ENCODE peak calls at places on chromosomes 1 and 21, in ten cellular contexts. One of them, this sample, is unnamed.

GRCh38 chr1:225653463-225654276 is 747 bp upstream of the ENAH start:
- DNase-seq in HEK293T: peak; percentile 75
- DNase-seq in cardiac muscle cell: peak; percentile 79
- DNase-seq in GM12865: no peak
- DNase-seq in cardiac fibroblast: peak; percentile 80
- DNase-seq in NCI-H774: peak; percentile 70
- DNase-seq in skeletal muscle cell: peak; percentile 33
- DNase-seq in stimulated activated CD4-positive, alpha-beta T cell treated with anti-CD3 and anti-CD28 coated beads, Interleukin-2, amount 100 ng/mL, for 48 hours: no peak
- DNase-seq in activated naive CD4-positive, alpha-beta T cell: no peak
- DNase-seq in nephron progenitor cell: peak; percentile 63
- DNase-seq in this sample: no peak

GRCh38 chr1:228084325-228084724 is 1.8 kb downstream of the ARF1 start:
- DNase-seq in stimulated activated CD4-positive, alpha-beta T cell treated with anti-CD3 and anti-CD28 coated beads, Interleukin-2, amount 100 ng/mL, for 48 hours: no peak
- DNase-seq in cardiac muscle cell: peak; percentile 77
- DNase-seq in HEK293T: no peak
- DNase-seq in activated naive CD4-positive, alpha-beta T cell: no peak
- DNase-seq in GM12865: peak; percentile 66
- DNase-seq in cardiac fibroblast: peak; percentile 91
- DNase-seq in nephron progenitor cell: no peak
- DNase-seq in skeletal muscle cell: peak; percentile 77
- DNase-seq in NCI-H774: no peak
- DNase-seq in this sample: no peak

GRCh38 chr1:180577361-180577760 is 18.6 kb downstream of the OVAAL start:
- DNase-seq in stimulated activated CD4-positive, alpha-beta T cell treated with anti-CD3 and anti-CD28 coated beads, Interleukin-2, amount 100 ng/mL, for 48 hours: no peak
- DNase-seq in cardiac fibroblast: peak; percentile 60
- DNase-seq in GM12865: no peak
- DNase-seq in activated naive CD4-positive, alpha-beta T cell: no peak
- DNase-seq in HEK293T: no peak
- DNase-seq in skeletal muscle cell: no peak
- DNase-seq in nephron progenitor cell: no peak
- DNase-seq in NCI-H774: no peak
- DNase-seq in cardiac muscle cell: peak; percentile 41
- DNase-seq in this sample: no peak

GRCh38 chr21:36962098-36962780 is 4.2 kb downstream of the HLCS start:
- DNase-seq in GM12865: no peak
- DNase-seq in cardiac fibroblast: no peak
- DNase-seq in HEK293T: no peak
- DNase-seq in activated naive CD4-positive, alpha-beta T cell: no peak
- DNase-seq in NCI-H774: no peak
- DNase-seq in skeletal muscle cell: no peak
- DNase-seq in stimulated activated CD4-positive, alpha-beta T cell treated with anti-CD3 and anti-CD28 coated beads, Interleukin-2, amount 100 ng/mL, for 48 hours: no peak
- DNase-seq in nephron progenitor cell: no peak
- DNase-seq in cardiac muscle cell: no peak
- DNase-seq in this sample: no peak

GRCh38 chr1:169495050-169495740 is 9.5 kb upstream of the SLC19A2 start:
- DNase-seq in stimulated activated CD4-positive, alpha-beta T cell treated with anti-CD3 and anti-CD28 coated beads, Interleukin-2, amount 100 ng/mL, for 48 hours: no peak
- DNase-seq in cardiac muscle cell: no peak
- DNase-seq in activated naive CD4-positive, alpha-beta T cell: no peak
- DNase-seq in NCI-H774: no peak
- DNase-seq in skeletal muscle cell: no peak
- DNase-seq in HEK293T: no peak
- DNase-seq in nephron progenitor cell: no peak
- DNase-seq in GM12865: no peak
- DNase-seq in cardiac fibroblast: peak; percentile 41
- DNase-seq in this sample: no peak

GRCh38 chr1:236608930-236609726 is 4.8 kb upstream of the HEATR1 start:
- DNase-seq in HEK293T: peak; percentile 70
- DNase-seq in nephron progenitor cell: peak; percentile 73
- DNase-seq in cardiac muscle cell: peak; percentile 86
- DNase-seq in stimulated activated CD4-positive, alpha-beta T cell treated with anti-CD3 and anti-CD28 coated beads, Interleukin-2, amount 100 ng/mL, for 48 hours: no peak
- DNase-seq in cardiac fibroblast: peak; percentile 71
- DNase-seq in skeletal muscle cell: peak; percentile 3
- DNase-seq in NCI-H774: peak; percentile 28
- DNase-seq in activated naive CD4-positive, alpha-beta T cell: no peak
- DNase-seq in GM12865: peak; percentile 34
- DNase-seq in this sample: peak; percentile 81

GRCh38 chr1:39154553-39155361 is 49.7 kb upstream of the MACF1 start:
- DNase-seq in skeletal muscle cell: no peak
- DNase-seq in cardiac muscle cell: peak; percentile 92
- DNase-seq in NCI-H774: no peak
- DNase-seq in cardiac fibroblast: peak; percentile 94
- DNase-seq in HEK293T: no peak
- DNase-seq in activated naive CD4-positive, alpha-beta T cell: no peak
- DNase-seq in nephron progenitor cell: no peak
- DNase-seq in stimulated activated CD4-positive, alpha-beta T cell treated with anti-CD3 and anti-CD28 coated beads, Interleukin-2, amount 100 ng/mL, for 48 hours: no peak
- DNase-seq in GM12865: no peak
- DNase-seq in this sample: no peak

GRCh38 chr1:205451759-205452164 is 4.1 kb downstream of the BLACAT1 start:
- DNase-seq in NCI-H774: no peak
- DNase-seq in stimulated activated CD4-positive, alpha-beta T cell treated with anti-CD3 and anti-CD28 coated beads, Interleukin-2, amount 100 ng/mL, for 48 hours: no peak
- DNase-seq in HEK293T: no peak
- DNase-seq in cardiac muscle cell: no peak
- DNase-seq in nephron progenitor cell: peak; percentile 36
- DNase-seq in GM12865: no peak
- DNase-seq in cardiac fibroblast: no peak
- DNase-seq in skeletal muscle cell: no peak
- DNase-seq in activated naive CD4-positive, alpha-beta T cell: no peak
- DNase-seq in this sample: peak; percentile 67

GRCh38 chr1:150549496-150550221 is 451 bp downstream of the ADAMTSL4 start:
- DNase-seq in GM12865: no peak
- DNase-seq in HEK293T: no peak
- DNase-seq in skeletal muscle cell: no peak
- DNase-seq in cardiac muscle cell: no peak
- DNase-seq in NCI-H774: no peak
- DNase-seq in stimulated activated CD4-positive, alpha-beta T cell treated with anti-CD3 and anti-CD28 coated beads, Interleukin-2, amount 100 ng/mL, for 48 hours: no peak
- DNase-seq in nephron progenitor cell: peak; percentile 73
- DNase-seq in cardiac fibroblast: no peak
- DNase-seq in activated naive CD4-positive, alpha-beta T cell: no peak
- DNase-seq in this sample: no peak

GRCh38 chr1:84374991-84375838 is 23.1 kb upstream of the DNASE2B start:
- DNase-seq in HEK293T: no peak
- DNase-seq in nephron progenitor cell: no peak
- DNase-seq in cardiac fibroblast: peak; percentile 25
- DNase-seq in stimulated activated CD4-positive, alpha-beta T cell treated with anti-CD3 and anti-CD28 coated beads, Interleukin-2, amount 100 ng/mL, for 48 hours: no peak
- DNase-seq in skeletal muscle cell: no peak
- DNase-seq in activated naive CD4-positive, alpha-beta T cell: no peak
- DNase-seq in cardiac muscle cell: peak; percentile 41
- DNase-seq in GM12865: no peak
- DNase-seq in NCI-H774: no peak
- DNase-seq in this sample: no peak

GRCh38 chr1:74513901-74514300 is 1.5 kb upstream of the LRRC53 start:
- DNase-seq in cardiac muscle cell: no peak
- DNase-seq in cardiac fibroblast: no peak
- DNase-seq in NCI-H774: no peak
- DNase-seq in nephron progenitor cell: no peak
- DNase-seq in HEK293T: no peak
- DNase-seq in activated naive CD4-positive, alpha-beta T cell: no peak
- DNase-seq in skeletal muscle cell: no peak
- DNase-seq in GM12865: no peak
- DNase-seq in stimulated activated CD4-positive, alpha-beta T cell treated with anti-CD3 and anti-CD28 coated beads, Interleukin-2, amount 100 ng/mL, for 48 hours: no peak
- DNase-seq in this sample: no peak

GRCh38 chr1:177927021-177927596 is 42.7 kb downstream of the SEC16B start:
- DNase-seq in skeletal muscle cell: peak; percentile 82
- DNase-seq in nephron progenitor cell: no peak
- DNase-seq in GM12865: no peak
- DNase-seq in cardiac fibroblast: peak; percentile 89
- DNase-seq in stimulated activated CD4-positive, alpha-beta T cell treated with anti-CD3 and anti-CD28 coated beads, Interleukin-2, amount 100 ng/mL, for 48 hours: no peak
- DNase-seq in cardiac muscle cell: peak; percentile 69
- DNase-seq in activated naive CD4-positive, alpha-beta T cell: no peak
- DNase-seq in NCI-H774: no peak
- DNase-seq in HEK293T: no peak
- DNase-seq in this sample: no peak

GRCh38 chr1:20290624-20291597 is at the start of gene VWA5B1:
- DNase-seq in NCI-H774: peak; percentile 8
- DNase-seq in HEK293T: peak; percentile 45
- DNase-seq in skeletal muscle cell: no peak
- DNase-seq in cardiac fibroblast: no peak
- DNase-seq in GM12865: no peak
- DNase-seq in activated naive CD4-positive, alpha-beta T cell: no peak
- DNase-seq in nephron progenitor cell: peak; percentile 68
- DNase-seq in stimulated activated CD4-positive, alpha-beta T cell treated with anti-CD3 and anti-CD28 coated beads, Interleukin-2, amount 100 ng/mL, for 48 hours: no peak
- DNase-seq in cardiac muscle cell: peak; percentile 57
- DNase-seq in this sample: peak; percentile 75

GRCh38 chr1:36990928-36991327 is 43.4 kb downstream of the GRIK3 start:
- DNase-seq in stimulated activated CD4-positive, alpha-beta T cell treated with anti-CD3 and anti-CD28 coated beads, Interleukin-2, amount 100 ng/mL, for 48 hours: no peak
- DNase-seq in nephron progenitor cell: no peak
- DNase-seq in GM12865: no peak
- DNase-seq in activated naive CD4-positive, alpha-beta T cell: no peak
- DNase-seq in HEK293T: no peak
- DNase-seq in skeletal muscle cell: no peak
- DNase-seq in cardiac muscle cell: no peak
- DNase-seq in cardiac fibroblast: no peak
- DNase-seq in NCI-H774: no peak
- DNase-seq in this sample: no peak

GRCh38 chr1:39995973-39996393 is 41.0 kb downstream of the MFSD2A start:
- DNase-seq in stimulated activated CD4-positive, alpha-beta T cell treated with anti-CD3 and anti-CD28 coated beads, Interleukin-2, amount 100 ng/mL, for 48 hours: no peak
- DNase-seq in cardiac muscle cell: no peak
- DNase-seq in cardiac fibroblast: no peak
- DNase-seq in NCI-H774: no peak
- DNase-seq in activated naive CD4-positive, alpha-beta T cell: no peak
- DNase-seq in nephron progenitor cell: no peak
- DNase-seq in GM12865: peak; percentile 86
- DNase-seq in HEK293T: no peak
- DNase-seq in skeletal muscle cell: no peak
- DNase-seq in this sample: no peak

GRCh38 chr1:29810121-29811120 is 574.1 kb downstream of the PTPRU start:
- DNase-seq in NCI-H774: no peak
- DNase-seq in HEK293T: peak; percentile 5
- DNase-seq in activated naive CD4-positive, alpha-beta T cell: no peak
- DNase-seq in stimulated activated CD4-positive, alpha-beta T cell treated with anti-CD3 and anti-CD28 coated beads, Interleukin-2, amount 100 ng/mL, for 48 hours: no peak
- DNase-seq in skeletal muscle cell: no peak
- DNase-seq in cardiac muscle cell: no peak
- DNase-seq in nephron progenitor cell: no peak
- DNase-seq in cardiac fibroblast: no peak
- DNase-seq in GM12865: no peak
- DNase-seq in this sample: no peak

GRCh38 chr21:29114765-29115164 is 15.7 kb upstream of the MAP3K7CL start:
- DNase-seq in cardiac muscle cell: no peak
- DNase-seq in nephron progenitor cell: no peak
- DNase-seq in NCI-H774: no peak
- DNase-seq in activated naive CD4-positive, alpha-beta T cell: no peak
- DNase-seq in skeletal muscle cell: peak; percentile 75
- DNase-seq in GM12865: no peak
- DNase-seq in HEK293T: peak; percentile 63
- DNase-seq in cardiac fibroblast: peak; percentile 64
- DNase-seq in stimulated activated CD4-positive, alpha-beta T cell treated with anti-CD3 and anti-CD28 coated beads, Interleukin-2, amount 100 ng/mL, for 48 hours: no peak
- DNase-seq in this sample: no peak

GRCh38 chr21:43191521-43191920 is 22.7 kb downstream of the CRYAA start:
- DNase-seq in nephron progenitor cell: no peak
- DNase-seq in stimulated activated CD4-positive, alpha-beta T cell treated with anti-CD3 and anti-CD28 coated beads, Interleukin-2, amount 100 ng/mL, for 48 hours: no peak
- DNase-seq in activated naive CD4-positive, alpha-beta T cell: no peak
- DNase-seq in HEK293T: no peak
- DNase-seq in skeletal muscle cell: no peak
- DNase-seq in cardiac muscle cell: no peak
- DNase-seq in GM12865: no peak
- DNase-seq in cardiac fibroblast: no peak
- DNase-seq in NCI-H774: no peak
- DNase-seq in this sample: peak; percentile 6

GRCh38 chr1:23673086-23673813 is 18.4 kb upstream of the RPL11 start:
- DNase-seq in NCI-H774: no peak
- DNase-seq in GM12865: peak; percentile 44
- DNase-seq in activated naive CD4-positive, alpha-beta T cell: no peak
- DNase-seq in cardiac fibroblast: peak; percentile 66
- DNase-seq in stimulated activated CD4-positive, alpha-beta T cell treated with anti-CD3 and anti-CD28 coated beads, Interleukin-2, amount 100 ng/mL, for 48 hours: no peak
- DNase-seq in skeletal muscle cell: peak; percentile 19
- DNase-seq in nephron progenitor cell: peak; percentile 82
- DNase-seq in HEK293T: peak; percentile 36
- DNase-seq in cardiac muscle cell: peak; percentile 54
- DNase-seq in this sample: no peak

GRCh38 chr1:172609528-172609927 is 49.4 kb upstream of the FASLG start:
- DNase-seq in cardiac fibroblast: peak; percentile 46
- DNase-seq in stimulated activated CD4-positive, alpha-beta T cell treated with anti-CD3 and anti-CD28 coated beads, Interleukin-2, amount 100 ng/mL, for 48 hours: no peak
- DNase-seq in activated naive CD4-positive, alpha-beta T cell: no peak
- DNase-seq in skeletal muscle cell: no peak
- DNase-seq in cardiac muscle cell: peak; percentile 45
- DNase-seq in HEK293T: no peak
- DNase-seq in nephron progenitor cell: no peak
- DNase-seq in GM12865: peak; percentile 14
- DNase-seq in NCI-H774: no peak
- DNase-seq in this sample: no peak

GRCh38 chr1:200774311-200774710 is 35.6 kb downstream of the CAMSAP2 start:
- DNase-seq in nephron progenitor cell: no peak
- DNase-seq in cardiac muscle cell: no peak
- DNase-seq in GM12865: peak; percentile 40
- DNase-seq in activated naive CD4-positive, alpha-beta T cell: no peak
- DNase-seq in cardiac fibroblast: no peak
- DNase-seq in NCI-H774: no peak
- DNase-seq in skeletal muscle cell: no peak
- DNase-seq in HEK293T: no peak
- DNase-seq in stimulated activated CD4-positive, alpha-beta T cell treated with anti-CD3 and anti-CD28 coated beads, Interleukin-2, amount 100 ng/mL, for 48 hours: no peak
- DNase-seq in this sample: no peak

GRCh38 chr1:21773585-21773984 is 9.4 kb downstream of the USP48 start:
- DNase-seq in HEK293T: no peak
- DNase-seq in NCI-H774: no peak
- DNase-seq in activated naive CD4-positive, alpha-beta T cell: no peak
- DNase-seq in cardiac muscle cell: no peak
- DNase-seq in cardiac fibroblast: no peak
- DNase-seq in skeletal muscle cell: no peak
- DNase-seq in nephron progenitor cell: no peak
- DNase-seq in stimulated activated CD4-positive, alpha-beta T cell treated with anti-CD3 and anti-CD28 coated beads, Interleukin-2, amount 100 ng/mL, for 48 hours: no peak
- DNase-seq in GM12865: peak; percentile 80
- DNase-seq in this sample: no peak

GRCh38 chr1:241424480-241424971 is 67.5 kb upstream of the RGS7 start:
- DNase-seq in nephron progenitor cell: no peak
- DNase-seq in stimulated activated CD4-positive, alpha-beta T cell treated with anti-CD3 and anti-CD28 coated beads, Interleukin-2, amount 100 ng/mL, for 48 hours: no peak
- DNase-seq in skeletal muscle cell: no peak
- DNase-seq in cardiac fibroblast: no peak
- DNase-seq in GM12865: no peak
- DNase-seq in NCI-H774: no peak
- DNase-seq in activated naive CD4-positive, alpha-beta T cell: no peak
- DNase-seq in cardiac muscle cell: no peak
- DNase-seq in HEK293T: no peak
- DNase-seq in this sample: no peak

GRCh38 chr1:1891349-1892078 is 627 bp upstream of the GNB1 start:
- DNase-seq in NCI-H774: peak; percentile 35
- DNase-seq in skeletal muscle cell: no peak
- DNase-seq in cardiac fibroblast: peak; percentile 52
- DNase-seq in nephron progenitor cell: peak; percentile 70
- DNase-seq in GM12865: peak; percentile 79
- DNase-seq in stimulated activated CD4-positive, alpha-beta T cell treated with anti-CD3 and anti-CD28 coated beads, Interleukin-2, amount 100 ng/mL, for 48 hours: peak; percentile 62
- DNase-seq in cardiac muscle cell: peak; percentile 63
- DNase-seq in activated naive CD4-positive, alpha-beta T cell: peak; percentile 79
- DNase-seq in HEK293T: peak; percentile 60
- DNase-seq in this sample: peak; percentile 63

GRCh38 chr1:55061706-55062321 is 22.5 kb downstream of the PCSK9 start:
- DNase-seq in NCI-H774: no peak
- DNase-seq in stimulated activated CD4-positive, alpha-beta T cell treated with anti-CD3 and anti-CD28 coated beads, Interleukin-2, amount 100 ng/mL, for 48 hours: no peak
- DNase-seq in nephron progenitor cell: no peak
- DNase-seq in cardiac muscle cell: no peak
- DNase-seq in skeletal muscle cell: no peak
- DNase-seq in cardiac fibroblast: no peak
- DNase-seq in activated naive CD4-positive, alpha-beta T cell: no peak
- DNase-seq in HEK293T: no peak
- DNase-seq in GM12865: no peak
- DNase-seq in this sample: no peak

GRCh38 chr1:82258887-82259286 is 458.2 kb downstream of the ADGRL2 start:
- DNase-seq in stimulated activated CD4-positive, alpha-beta T cell treated with anti-CD3 and anti-CD28 coated beads, Interleukin-2, amount 100 ng/mL, for 48 hours: no peak
- DNase-seq in NCI-H774: no peak
- DNase-seq in activated naive CD4-positive, alpha-beta T cell: no peak
- DNase-seq in cardiac fibroblast: no peak
- DNase-seq in GM12865: no peak
- DNase-seq in skeletal muscle cell: no peak
- DNase-seq in cardiac muscle cell: no peak
- DNase-seq in HEK293T: no peak
- DNase-seq in nephron progenitor cell: no peak
- DNase-seq in this sample: no peak

GRCh38 chr1:25810341-25811299 is 9.1 kb upstream of the MTFR1L start:
- DNase-seq in cardiac muscle cell: peak; percentile 57
- DNase-seq in GM12865: peak; percentile 73
- DNase-seq in stimulated activated CD4-positive, alpha-beta T cell treated with anti-CD3 and anti-CD28 coated beads, Interleukin-2, amount 100 ng/mL, for 48 hours: peak; percentile 81
- DNase-seq in nephron progenitor cell: peak; percentile 93
- DNase-seq in NCI-H774: no peak
- DNase-seq in cardiac fibroblast: peak; percentile 60
- DNase-seq in skeletal muscle cell: no peak
- DNase-seq in activated naive CD4-positive, alpha-beta T cell: peak; percentile 75
- DNase-seq in HEK293T: peak; percentile 77
- DNase-seq in this sample: peak; percentile 82

GRCh38 chr1:18134324-18135046 is 26.9 kb downstream of the IGSF21 start:
- DNase-seq in GM12865: no peak
- DNase-seq in skeletal muscle cell: no peak
- DNase-seq in cardiac muscle cell: no peak
- DNase-seq in activated naive CD4-positive, alpha-beta T cell: no peak
- DNase-seq in stimulated activated CD4-positive, alpha-beta T cell treated with anti-CD3 and anti-CD28 coated beads, Interleukin-2, amount 100 ng/mL, for 48 hours: no peak
- DNase-seq in HEK293T: no peak
- DNase-seq in nephron progenitor cell: no peak
- DNase-seq in cardiac fibroblast: no peak
- DNase-seq in NCI-H774: no peak
- DNase-seq in this sample: peak; percentile 77

This sample was measured in WERI-Rb-1.